ENCODE peak calls at places on chromosomes 2 and 18, in ten cellular contexts. E, B, U, C, W, I, R, Z, J and D are unnamed samples.
A peak's percentile ranks its signal among the peaks of the same experiment; 100 is the strongest.

GRCh38 chr2:129747500-129748125 is 231.9 kb upstream of the RAB6C start:
- DNase-seq in E (no peak), B (no peak), U (no peak), C (no peak), W (no peak), I (no peak), R (no peak), Z (no peak), J (no peak), D (no peak)

GRCh38 chr2:101546376-101547058 is 71.6 kb upstream of the RFX8 start:
- DNase-seq in E (peak; percentile 17), B (no peak), U (no peak), C (no peak), W (peak; percentile 53), I (no peak), R (no peak), Z (no peak), J (no peak), D (no peak)

GRCh38 chr18:63997606-63998005 is 27.7 kb downstream of the SERPINB8 start:
- DNase-seq in E (peak; percentile 27), B (no peak), U (no peak), C (no peak), W (no peak), I (no peak), R (no peak), Z (no peak), J (no peak), D (no peak)

GRCh38 chr2:57497489-57498096 is 549.0 kb upstream of the VRK2 start:
- DNase-seq in E (peak; percentile 47), B (peak; percentile 38), U (peak; percentile 59), C (peak; percentile 32), W (peak; percentile 67), I (peak; percentile 33), R (no peak), Z (peak; percentile 57), J (peak; percentile 30), D (peak; percentile 68)

GRCh38 chr2:226475650-226476049 is 324.0 kb downstream of the IRS1 start:
- DNase-seq in E (peak; percentile 43), B (no peak), U (no peak), C (no peak), W (peak; percentile 78), I (no peak), R (no peak), Z (no peak), J (no peak), D (no peak)

GRCh38 chr2:121128741-121129659 is 156.0 kb downstream of the TFCP2L1 start:
- DNase-seq in E (no peak), B (no peak), U (peak; percentile 69), C (peak; percentile 10), W (peak; percentile 18), I (no peak), R (no peak), Z (peak; percentile 31), J (no peak), D (peak; percentile 98)

GRCh38 chr2:64204006-64204632 is 59.9 kb upstream of the PELI1 start:
- DNase-seq in E (peak; percentile 2), B (no peak), U (peak; percentile 17), C (peak; percentile 50), W (peak; percentile 64), I (no peak), R (peak; percentile 29), Z (peak; percentile 92), J (no peak), D (peak; percentile 72)

GRCh38 chr2:31004252-31004651 is 134.0 kb downstream of the GALNT14 start:
- DNase-seq in E (no peak), B (no peak), U (no peak), C (no peak), W (no peak), I (no peak), R (no peak), Z (no peak), J (no peak), D (no peak)

GRCh38 chr2:149006883-149007543 is 31.5 kb upstream of the LYPD6B start:
- DNase-seq in E (no peak), B (no peak), U (no peak), C (no peak), W (no peak), I (no peak), R (no peak), Z (no peak), J (no peak), D (no peak)

GRCh38 chr18:79404567-79404910 is 8.8 kb downstream of the NFATC1 start:
- DNase-seq in E (no peak), B (no peak), U (no peak), C (no peak), W (no peak), I (no peak), R (no peak), Z (no peak), J (no peak), D (no peak)

GRCh38 chr2:102082591-102083586 is 59.7 kb upstream of the IL1R1 start:
- DNase-seq in E (peak; percentile 51), B (no peak), U (no peak), C (peak; percentile 49), W (peak; percentile 95), I (no peak), R (peak; percentile 14), Z (peak; percentile 80), J (peak; percentile 57), D (peak; percentile 86)

GRCh38 chr2:45986509-45986908 is 310.7 kb upstream of the EPAS1 start:
- DNase-seq in E (no peak), B (no peak), U (no peak), C (no peak), W (no peak), I (no peak), R (no peak), Z (no peak), J (no peak), D (no peak)

GRCh38 chr2:39696072-39696471 is 30.4 kb downstream of the TMEM178A start:
- DNase-seq in E (peak; percentile 54), B (peak; percentile 61), U (peak; percentile 58), C (no peak), W (peak; percentile 92), I (peak; percentile 85), R (no peak), Z (no peak), J (peak; percentile 18), D (peak; percentile 28)

GRCh38 chr2:36356199-36356989 is 816 bp downstream of the CRIM1 start:
- DNase-seq in E (peak; percentile 48), B (no peak), U (peak; percentile 32), C (peak; percentile 49), W (no peak), I (no peak), R (no peak), Z (peak; percentile 41), J (no peak), D (peak; percentile 67)

GRCh38 chr2:181627545-181627944 is 29.4 kb downstream of the CERKL start:
- DNase-seq in E (no peak), B (no peak), U (no peak), C (no peak), W (peak; percentile 14), I (no peak), R (no peak), Z (no peak), J (no peak), D (no peak)

GRCh38 chr2:54771166-54771565 is 47.7 kb downstream of the EML6 start:
- DNase-seq in E (peak; percentile 69), B (no peak), U (no peak), C (no peak), W (peak; percentile 33), I (no peak), R (no peak), Z (no peak), J (no peak), D (peak; percentile 89)

GRCh38 chr18:53817976-53818950 is 406.2 kb downstream of the MBD2 start:
- DNase-seq in E (no peak), B (no peak), U (no peak), C (no peak), W (no peak), I (no peak), R (no peak), Z (no peak), J (no peak), D (no peak)

GRCh38 chr18:42289526-42289925 is 334.5 kb downstream of the PIK3C3 start:
- DNase-seq in E (no peak), B (no peak), U (no peak), C (no peak), W (no peak), I (no peak), R (no peak), Z (no peak), J (no peak), D (no peak)